ENCODE peak calls at places on chromosomes 4 and X, in six cellular contexts. M is B cell, O is T-helper 1 cell, C is mesothelial cell of epicardium, K is AG08395, R is M059J. P is an unnamed sample.

GRCh38 chrX:13759152-13759718 is 24.7 kb downstream of the OFD1 start:
- DNase-seq in M (peak), O (no peak), C (no peak), K (no peak), R (no peak), P (no peak)

GRCh38 chr4:134539729-134540231 is 338.2 kb upstream of the PABPC4L start:
- DNase-seq in M (no peak), O (no peak), C (no peak), K (no peak), R (no peak), P (no peak)

GRCh38 chrX:11688201-11688600 is 22.5 kb upstream of the ARHGAP6 start:
- DNase-seq in M (no peak), O (no peak), C (no peak), K (no peak), R (no peak), P (no peak)

GRCh38 chr4:39539026-39539690 is 11.9 kb upstream of the UGDH start:
- DNase-seq in M (no peak), O (no peak), C (no peak), K (no peak), R (peak), P (no peak)

GRCh38 chrX:7170903-7171302 is 22.9 kb upstream of the PUDP start:
- DNase-seq in M (peak), O (no peak), C (no peak), K (no peak), R (peak), P (no peak)

GRCh38 chrX:120402363-120402762 is 40.5 kb downstream of the ATP1B4 start:
- DNase-seq in M (no peak), O (no peak), C (no peak), K (no peak), R (no peak), P (no peak)

GRCh38 chr4:94641702-94642560 is 115.8 kb upstream of the BMPR1B start:
- DNase-seq in M (no peak), O (no peak), C (no peak), K (peak), R (peak), P (no peak)

GRCh38 chrX:112863850-112864249 is 23.2 kb upstream of the AMOT start:
- DNase-seq in M (no peak), O (no peak), C (no peak), K (no peak), R (no peak), P (no peak)

GRCh38 chr4:38050560-38051350 is 90.6 kb downstream of the PTTG2 start:
- DNase-seq in M (no peak), O (no peak), C (no peak), K (no peak), R (no peak), P (no peak)

GRCh38 chr4:138678985-138679746 is 336.4 kb upstream of the NOCT start:
- DNase-seq in M (no peak), O (no peak), C (no peak), K (no peak), R (no peak), P (no peak)

P was measured in smooth muscle cell of the brain vasculature.